ENCODE peak calls at places on chromosomes 13 and 19, in seven cellular contexts. One of them, this sample, is unnamed.
A peak's percentile ranks its signal among the peaks of the same experiment; 100 is the strongest.

GRCh38 chr19:46515879-46516350 is 20.2 kb upstream of the PNMA8B start:
- DNase-seq in fibroblast of the aortic adventitia: peak; percentile 52
- DNase-seq in NCI-H1436 treated with DMSO at 0.1 percent for 48 hours: no peak
- DNase-seq in ELR: peak; percentile 68
- DNase-seq in stimulated activated CD4-positive, alpha-beta T cell treated with anti-CD3 and anti-CD28 coated beads, Interleukin-4, amount 100 ng/mL, for 24 hours: peak; percentile 26
- DNase-seq in dermis blood vessel endothelial cell: peak; percentile 58
- DNase-seq in HTR-8/SVneo: peak; percentile 66
- DNase-seq in this sample: no peak

GRCh38 chr13:29497137-29497654 is 98.3 kb downstream of the SLC7A1 start:
- DNase-seq in fibroblast of the aortic adventitia: peak; percentile 82
- DNase-seq in NCI-H1436 treated with DMSO at 0.1 percent for 48 hours: no peak
- DNase-seq in ELR: no peak
- DNase-seq in stimulated activated CD4-positive, alpha-beta T cell treated with anti-CD3 and anti-CD28 coated beads, Interleukin-4, amount 100 ng/mL, for 24 hours: no peak
- DNase-seq in dermis blood vessel endothelial cell: no peak
- DNase-seq in HTR-8/SVneo: no peak
- DNase-seq in this sample: no peak

GRCh38 chr13:100544866-100545683 is 43.5 kb downstream of the GGACT start:
- DNase-seq in fibroblast of the aortic adventitia: no peak
- DNase-seq in NCI-H1436 treated with DMSO at 0.1 percent for 48 hours: no peak
- DNase-seq in ELR: no peak
- DNase-seq in stimulated activated CD4-positive, alpha-beta T cell treated with anti-CD3 and anti-CD28 coated beads, Interleukin-4, amount 100 ng/mL, for 24 hours: no peak
- DNase-seq in dermis blood vessel endothelial cell: peak; percentile 66
- DNase-seq in HTR-8/SVneo: no peak
- DNase-seq in this sample: no peak

GRCh38 chr13:95553614-95554385 is 1.3 kb downstream of the CLDN10 start:
- DNase-seq in fibroblast of the aortic adventitia: no peak
- DNase-seq in NCI-H1436 treated with DMSO at 0.1 percent for 48 hours: no peak
- DNase-seq in ELR: no peak
- DNase-seq in stimulated activated CD4-positive, alpha-beta T cell treated with anti-CD3 and anti-CD28 coated beads, Interleukin-4, amount 100 ng/mL, for 24 hours: no peak
- DNase-seq in dermis blood vessel endothelial cell: peak; percentile 19
- DNase-seq in HTR-8/SVneo: no peak
- DNase-seq in this sample: no peak

GRCh38 chr13:108213946-108214345 is 1.4 kb downstream of the LIG4 start:
- DNase-seq in fibroblast of the aortic adventitia: no peak
- DNase-seq in NCI-H1436 treated with DMSO at 0.1 percent for 48 hours: peak; percentile 69
- DNase-seq in ELR: peak; percentile 64
- DNase-seq in stimulated activated CD4-positive, alpha-beta T cell treated with anti-CD3 and anti-CD28 coated beads, Interleukin-4, amount 100 ng/mL, for 24 hours: no peak
- DNase-seq in dermis blood vessel endothelial cell: no peak
- DNase-seq in HTR-8/SVneo: no peak
- DNase-seq in this sample: no peak

GRCh38 chr13:62710766-62711165 is 1295.1 kb upstream of the PCDH20 start:
- DNase-seq in fibroblast of the aortic adventitia: no peak
- DNase-seq in NCI-H1436 treated with DMSO at 0.1 percent for 48 hours: no peak
- DNase-seq in ELR: no peak
- DNase-seq in stimulated activated CD4-positive, alpha-beta T cell treated with anti-CD3 and anti-CD28 coated beads, Interleukin-4, amount 100 ng/mL, for 24 hours: no peak
- DNase-seq in dermis blood vessel endothelial cell: no peak
- DNase-seq in HTR-8/SVneo: no peak
- DNase-seq in this sample: no peak

GRCh38 chr13:78607409-78608253 is 4.3 kb upstream of the POU4F1 start:
- DNase-seq in fibroblast of the aortic adventitia: no peak
- DNase-seq in NCI-H1436 treated with DMSO at 0.1 percent for 48 hours: no peak
- DNase-seq in ELR: no peak
- DNase-seq in stimulated activated CD4-positive, alpha-beta T cell treated with anti-CD3 and anti-CD28 coated beads, Interleukin-4, amount 100 ng/mL, for 24 hours: no peak
- DNase-seq in dermis blood vessel endothelial cell: no peak
- DNase-seq in HTR-8/SVneo: no peak
- DNase-seq in this sample: peak; percentile 23

GRCh38 chr19:674282-675151 is 1.7 kb upstream of the FSTL3 start:
- DNase-seq in fibroblast of the aortic adventitia: no peak
- DNase-seq in NCI-H1436 treated with DMSO at 0.1 percent for 48 hours: no peak
- DNase-seq in ELR: no peak
- DNase-seq in stimulated activated CD4-positive, alpha-beta T cell treated with anti-CD3 and anti-CD28 coated beads, Interleukin-4, amount 100 ng/mL, for 24 hours: no peak
- DNase-seq in dermis blood vessel endothelial cell: no peak
- DNase-seq in HTR-8/SVneo: no peak
- DNase-seq in this sample: no peak

GRCh38 chr19:43504426-43505185 is at the start of gene PHLDB3:
- DNase-seq in fibroblast of the aortic adventitia: no peak
- DNase-seq in NCI-H1436 treated with DMSO at 0.1 percent for 48 hours: no peak
- DNase-seq in ELR: no peak
- DNase-seq in stimulated activated CD4-positive, alpha-beta T cell treated with anti-CD3 and anti-CD28 coated beads, Interleukin-4, amount 100 ng/mL, for 24 hours: peak; percentile 52
- DNase-seq in dermis blood vessel endothelial cell: peak; percentile 39
- DNase-seq in HTR-8/SVneo: no peak
- DNase-seq in this sample: no peak

GRCh38 chr13:90447034-90447734 is 900.3 kb upstream of the MIR17HG start:
- DNase-seq in fibroblast of the aortic adventitia: no peak
- DNase-seq in NCI-H1436 treated with DMSO at 0.1 percent for 48 hours: no peak
- DNase-seq in ELR: no peak
- DNase-seq in stimulated activated CD4-positive, alpha-beta T cell treated with anti-CD3 and anti-CD28 coated beads, Interleukin-4, amount 100 ng/mL, for 24 hours: no peak
- DNase-seq in dermis blood vessel endothelial cell: no peak
- DNase-seq in HTR-8/SVneo: no peak
- DNase-seq in this sample: no peak

GRCh38 chr13:45015300-45015699 is 26.0 kb downstream of the GPALPP1 start:
- DNase-seq in fibroblast of the aortic adventitia: no peak
- DNase-seq in NCI-H1436 treated with DMSO at 0.1 percent for 48 hours: no peak
- DNase-seq in ELR: peak; percentile 64
- DNase-seq in stimulated activated CD4-positive, alpha-beta T cell treated with anti-CD3 and anti-CD28 coated beads, Interleukin-4, amount 100 ng/mL, for 24 hours: no peak
- DNase-seq in dermis blood vessel endothelial cell: peak; percentile 36
- DNase-seq in HTR-8/SVneo: no peak
- DNase-seq in this sample: no peak

GRCh38 chr13:111999352-111999751 is 67.6 kb upstream of the SOX1 start:
- DNase-seq in fibroblast of the aortic adventitia: no peak
- DNase-seq in NCI-H1436 treated with DMSO at 0.1 percent for 48 hours: no peak
- DNase-seq in ELR: no peak
- DNase-seq in stimulated activated CD4-positive, alpha-beta T cell treated with anti-CD3 and anti-CD28 coated beads, Interleukin-4, amount 100 ng/mL, for 24 hours: no peak
- DNase-seq in dermis blood vessel endothelial cell: no peak
- DNase-seq in HTR-8/SVneo: no peak
- DNase-seq in this sample: no peak

GRCh38 chr19:8387688-8388611 is 2.2 kb upstream of the RAB11B start:
- DNase-seq in fibroblast of the aortic adventitia: no peak
- DNase-seq in NCI-H1436 treated with DMSO at 0.1 percent for 48 hours: no peak
- DNase-seq in ELR: no peak
- DNase-seq in stimulated activated CD4-positive, alpha-beta T cell treated with anti-CD3 and anti-CD28 coated beads, Interleukin-4, amount 100 ng/mL, for 24 hours: no peak
- DNase-seq in dermis blood vessel endothelial cell: no peak
- DNase-seq in HTR-8/SVneo: no peak
- DNase-seq in this sample: no peak

GRCh38 chr19:13069415-13070369 is 33.0 kb downstream of the LYL1 start:
- DNase-seq in fibroblast of the aortic adventitia: peak; percentile 53
- DNase-seq in NCI-H1436 treated with DMSO at 0.1 percent for 48 hours: no peak
- DNase-seq in ELR: no peak
- DNase-seq in stimulated activated CD4-positive, alpha-beta T cell treated with anti-CD3 and anti-CD28 coated beads, Interleukin-4, amount 100 ng/mL, for 24 hours: no peak
- DNase-seq in dermis blood vessel endothelial cell: no peak
- DNase-seq in HTR-8/SVneo: no peak
- DNase-seq in this sample: no peak

GRCh38 chr19:1888385-1888784 is 3.1 kb upstream of the ABHD17A start:
- DNase-seq in fibroblast of the aortic adventitia: no peak
- DNase-seq in NCI-H1436 treated with DMSO at 0.1 percent for 48 hours: no peak
- DNase-seq in ELR: no peak
- DNase-seq in stimulated activated CD4-positive, alpha-beta T cell treated with anti-CD3 and anti-CD28 coated beads, Interleukin-4, amount 100 ng/mL, for 24 hours: no peak
- DNase-seq in dermis blood vessel endothelial cell: no peak
- DNase-seq in HTR-8/SVneo: no peak
- DNase-seq in this sample: no peak

GRCh38 chr13:91482427-91482826 is 84.0 kb downstream of the GPC5 start:
- DNase-seq in fibroblast of the aortic adventitia: no peak
- DNase-seq in NCI-H1436 treated with DMSO at 0.1 percent for 48 hours: no peak
- DNase-seq in ELR: no peak
- DNase-seq in stimulated activated CD4-positive, alpha-beta T cell treated with anti-CD3 and anti-CD28 coated beads, Interleukin-4, amount 100 ng/mL, for 24 hours: no peak
- DNase-seq in dermis blood vessel endothelial cell: no peak
- DNase-seq in HTR-8/SVneo: peak; percentile 0
- DNase-seq in this sample: peak; percentile 5

GRCh38 chr13:49060698-49061387 is 85.1 kb downstream of the FNDC3A start:
- DNase-seq in fibroblast of the aortic adventitia: peak; percentile 39
- DNase-seq in NCI-H1436 treated with DMSO at 0.1 percent for 48 hours: no peak
- DNase-seq in ELR: peak; percentile 78
- DNase-seq in stimulated activated CD4-positive, alpha-beta T cell treated with anti-CD3 and anti-CD28 coated beads, Interleukin-4, amount 100 ng/mL, for 24 hours: no peak
- DNase-seq in dermis blood vessel endothelial cell: no peak
- DNase-seq in HTR-8/SVneo: no peak
- DNase-seq in this sample: no peak

This sample was measured in neuronal stem cell.